ENCODE peak calls at places on chromosomes 5 and 9, in six cellular contexts. One of them, this sample, is unnamed. For H3K4me1, the result is how much of the 10 kb centered on the place peaks cover.

GRCh38 chr9:38363589-38363925 is 28.9 kb upstream of the ALDH1B1 start:
- DNase-seq in MM.1S: no peak
- DNase-seq in RWPE2: peak
- DNase-seq in heart left ventricle: no peak
- DNase-seq in left ventricle myocardium inferior: no peak
- DNase-seq in stomach: no peak
- DNase-seq in this sample: no peak

GRCh38 chr5:68505917-68506860 is 290.6 kb downstream of the PIK3R1 start:
- DNase-seq in MM.1S: no peak
- DNase-seq in RWPE2: no peak
- DNase-seq in heart left ventricle: no peak
- DNase-seq in left ventricle myocardium inferior: no peak
- DNase-seq in stomach: no peak
- DNase-seq in this sample: no peak

GRCh38 chr9:113456235-113456634 is 7.3 kb upstream of the RGS3 start:
- DNase-seq in MM.1S: no peak
- DNase-seq in RWPE2: no peak
- DNase-seq in heart left ventricle: no peak
- DNase-seq in left ventricle myocardium inferior: no peak
- DNase-seq in stomach: no peak
- DNase-seq in this sample: no peak

GRCh38 chr5:422323-423232 is 20.4 kb upstream of the EXOC3 start:
- DNase-seq in MM.1S: no peak
- DNase-seq in RWPE2: no peak
- DNase-seq in heart left ventricle: peak
- DNase-seq in left ventricle myocardium inferior: no peak
- DNase-seq in stomach: no peak
- DNase-seq in this sample: peak

GRCh38 chr9:98162638-98163037 is 29.8 kb downstream of the CORO2A start:
- DNase-seq in MM.1S: no peak
- DNase-seq in RWPE2: peak
- DNase-seq in heart left ventricle: no peak
- DNase-seq in left ventricle myocardium inferior: no peak
- DNase-seq in stomach: no peak
- DNase-seq in this sample: no peak

GRCh38 chr5:57915536-57915935 is 432.9 kb upstream of the ACTBL2 start:
- DNase-seq in MM.1S: no peak
- DNase-seq in RWPE2: no peak
- DNase-seq in heart left ventricle: no peak
- DNase-seq in left ventricle myocardium inferior: no peak
- DNase-seq in stomach: no peak
- DNase-seq in this sample: no peak

GRCh38 chr5:162128117-162128516 is 60.5 kb downstream of the GABRG2 start:
- DNase-seq in MM.1S: no peak
- DNase-seq in RWPE2: no peak
- DNase-seq in heart left ventricle: no peak
- DNase-seq in left ventricle myocardium inferior: no peak
- DNase-seq in stomach: no peak
- DNase-seq in this sample: no peak

GRCh38 chr5:106875591-106876297 is 795.0 kb downstream of the EFNA5 start:
- DNase-seq in MM.1S: peak
- DNase-seq in RWPE2: no peak
- DNase-seq in heart left ventricle: no peak
- DNase-seq in left ventricle myocardium inferior: no peak
- DNase-seq in stomach: no peak
- DNase-seq in this sample: no peak

GRCh38 chr9:18906656-18907395 is 126.2 kb downstream of the SAXO1 start:
- DNase-seq in MM.1S: no peak
- DNase-seq in RWPE2: no peak
- DNase-seq in heart left ventricle: no peak
- DNase-seq in left ventricle myocardium inferior: no peak
- DNase-seq in stomach: no peak
- DNase-seq in this sample: no peak

DNA sequence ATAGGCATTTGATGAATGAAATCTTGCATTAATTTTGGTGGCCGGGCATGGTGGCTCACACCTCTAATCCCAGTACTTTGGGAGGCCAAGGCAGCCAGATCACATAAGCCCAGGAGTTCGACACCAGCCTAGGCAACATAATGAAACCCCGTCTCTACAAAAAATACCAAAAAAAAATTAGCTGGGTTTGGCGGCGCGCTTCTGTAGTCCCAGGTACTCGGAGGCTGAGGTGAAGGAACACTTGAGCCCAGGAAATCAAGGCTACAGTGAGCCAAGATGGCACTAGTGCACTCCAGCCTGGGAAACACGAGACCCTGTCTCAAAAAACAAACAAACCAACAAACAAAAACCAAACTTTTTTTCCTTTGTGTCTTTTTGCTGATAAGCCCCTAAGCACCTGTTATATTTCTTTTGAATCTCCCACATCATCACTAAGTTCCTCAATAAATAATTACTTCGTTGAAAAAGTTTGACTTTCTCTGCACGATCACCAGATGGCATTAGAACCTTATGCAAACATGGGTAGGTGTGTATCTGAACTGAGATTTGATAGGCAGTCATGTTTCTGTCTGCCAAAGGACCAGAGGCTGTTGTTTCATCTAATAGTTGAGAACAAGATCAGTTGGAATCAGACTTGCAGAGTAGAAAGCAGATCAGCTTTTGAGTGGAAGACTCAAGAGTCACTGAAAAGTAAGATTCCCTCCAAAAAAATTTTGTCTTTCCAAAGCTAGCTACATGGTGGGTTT is 5.5 kb upstream of the MATR3 start:
- DNase-seq in MM.1S: peak
- DNase-seq in RWPE2: no peak
- DNase-seq in heart left ventricle: no peak
- DNase-seq in left ventricle myocardium inferior: no peak
- DNase-seq in stomach: no peak
- DNase-seq in this sample: no peak
- TF ChIP-seq CTCF in MM.1S: peak
- TF ChIP-seq CTCF in RWPE2: peak
- TF ChIP-seq CTCF in heart left ventricle: no peak
- TF ChIP-seq CTCF in left ventricle myocardium inferior: peak
- TF ChIP-seq CTCF in stomach: peak
- TF ChIP-seq CTCF in this sample: no peak

DNA sequence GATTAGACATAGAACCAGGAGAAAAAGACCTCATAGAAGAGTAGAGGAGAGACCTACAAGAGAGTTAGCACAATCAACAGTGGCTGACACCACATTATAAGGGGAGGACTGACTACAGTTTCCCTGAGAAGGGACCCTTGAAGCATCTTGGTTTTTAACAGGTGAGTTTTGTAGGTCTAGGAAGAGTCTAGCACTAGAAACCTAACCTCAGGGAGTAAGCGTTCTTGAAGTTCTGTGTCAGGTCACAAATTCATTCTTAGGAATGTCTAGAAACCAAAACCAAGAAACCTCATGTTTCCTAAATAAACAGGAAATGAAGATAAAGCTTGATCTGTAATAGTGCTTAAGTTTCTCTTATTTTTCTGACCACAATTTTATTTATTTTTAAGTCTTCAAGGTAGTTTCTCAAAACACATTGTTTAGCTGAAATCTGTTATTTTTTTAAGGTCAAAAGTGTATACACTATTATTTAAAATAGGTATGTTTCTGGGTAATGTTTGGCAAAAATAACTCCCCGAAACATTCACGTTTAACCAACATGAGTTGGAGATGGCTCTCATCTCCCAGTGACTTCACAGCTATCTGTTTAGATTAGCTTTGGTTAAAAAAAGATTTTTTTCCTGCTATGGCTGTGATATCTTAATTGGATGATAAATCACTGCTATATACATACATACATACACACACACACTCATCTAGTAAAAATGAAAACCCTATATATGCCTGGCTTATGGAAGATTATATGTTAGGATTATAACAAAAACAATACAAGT is 37.1 kb downstream of the MAP3K1 start:
- DNase-seq in MM.1S: peak
- DNase-seq in RWPE2: no peak
- DNase-seq in heart left ventricle: no peak
- DNase-seq in left ventricle myocardium inferior: no peak
- DNase-seq in stomach: no peak
- DNase-seq in this sample: no peak
- H3K4me1 ChIP-seq in MM.1S: half or more
- H3K4me1 ChIP-seq in RWPE2: under half
- H3K4me1 ChIP-seq in heart left ventricle: half or more
- H3K4me1 ChIP-seq in left ventricle myocardium inferior: half or more
- H3K4me1 ChIP-seq in stomach: under half
- H3K4me1 ChIP-seq in this sample: under half

GRCh38 chr5:180284161-180284560 is 7.7 kb downstream of the MAPK9 start:
- DNase-seq in MM.1S: no peak
- DNase-seq in RWPE2: peak
- DNase-seq in heart left ventricle: no peak
- DNase-seq in left ventricle myocardium inferior: no peak
- DNase-seq in stomach: no peak
- DNase-seq in this sample: no peak

GRCh38 chr5:180289433-180289832 is 2.5 kb downstream of the MAPK9 start:
- DNase-seq in MM.1S: no peak
- DNase-seq in RWPE2: no peak
- DNase-seq in heart left ventricle: no peak
- DNase-seq in left ventricle myocardium inferior: no peak
- DNase-seq in stomach: peak
- DNase-seq in this sample: no peak

GRCh38 chr5:180287868-180288267 is 4.0 kb downstream of the MAPK9 start:
- DNase-seq in MM.1S: no peak
- DNase-seq in RWPE2: no peak
- DNase-seq in heart left ventricle: no peak
- DNase-seq in left ventricle myocardium inferior: no peak
- DNase-seq in stomach: no peak
- DNase-seq in this sample: no peak

GRCh38 chr5:180289966-180290365 is 1.9 kb downstream of the MAPK9 start:
- DNase-seq in MM.1S: no peak
- DNase-seq in RWPE2: no peak
- DNase-seq in heart left ventricle: no peak
- DNase-seq in left ventricle myocardium inferior: no peak
- DNase-seq in stomach: no peak
- DNase-seq in this sample: no peak

DNA sequence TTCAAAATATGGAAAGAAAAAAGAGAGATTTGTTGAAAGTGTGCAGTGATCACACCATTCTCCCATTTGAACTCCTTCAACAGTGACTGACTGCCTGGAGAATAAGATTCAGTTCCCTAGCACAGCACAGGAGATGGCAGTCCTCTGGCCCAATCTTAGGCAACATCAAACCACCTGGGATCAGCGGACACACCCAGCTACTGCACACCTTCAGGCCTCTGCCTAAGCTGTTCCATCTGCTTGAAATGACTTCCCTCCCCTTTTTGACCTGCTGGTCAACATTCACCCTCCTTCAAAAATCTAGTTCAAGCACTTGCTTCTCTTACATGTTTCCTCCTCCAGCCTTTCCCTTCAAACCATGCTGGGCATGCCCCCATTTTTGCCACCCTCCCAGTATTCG is 4.5 kb downstream of the MAPK9 start:
- DNase-seq in MM.1S: no peak
- DNase-seq in RWPE2: no peak
- DNase-seq in heart left ventricle: no peak
- DNase-seq in left ventricle myocardium inferior: no peak
- DNase-seq in stomach: no peak
- DNase-seq in this sample: no peak
- TF ChIP-seq CTCF in MM.1S: no peak
- TF ChIP-seq CTCF in RWPE2: no peak
- TF ChIP-seq CTCF in heart left ventricle: no peak
- TF ChIP-seq CTCF in left ventricle myocardium inferior: no peak
- TF ChIP-seq CTCF in stomach: no peak
- TF ChIP-seq CTCF in this sample: no peak

DNA sequence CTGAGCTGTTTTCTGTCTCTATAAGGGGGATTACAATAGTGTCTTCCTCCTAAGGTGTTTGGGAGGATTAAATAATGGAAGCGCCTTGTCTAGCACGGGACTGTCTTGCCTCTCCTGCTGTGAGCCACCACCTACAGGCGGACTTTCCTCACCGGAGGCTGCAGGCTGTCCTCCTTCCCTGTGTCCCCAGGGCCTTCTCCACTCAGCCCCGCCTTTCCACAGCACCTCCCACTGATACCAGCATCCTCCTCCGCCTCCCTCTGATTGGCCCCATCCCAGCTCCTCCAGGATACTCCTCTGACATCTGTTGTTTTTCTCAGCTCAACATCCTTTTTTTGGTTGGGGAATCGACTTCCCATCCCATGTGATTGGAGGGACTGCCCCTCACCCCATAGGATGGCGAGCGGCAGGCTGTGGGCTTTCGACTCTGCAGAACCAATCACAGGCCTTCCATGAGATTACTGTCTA is 851 bp upstream of the ZDHHC12 start:
- DNase-seq in MM.1S: peak
- DNase-seq in RWPE2: no peak
- DNase-seq in heart left ventricle: peak
- DNase-seq in left ventricle myocardium inferior: peak
- DNase-seq in stomach: peak
- DNase-seq in this sample: peak
- H3K4me1 ChIP-seq in MM.1S: under half
- H3K4me1 ChIP-seq in RWPE2: under half
- H3K4me1 ChIP-seq in heart left ventricle: under half
- H3K4me1 ChIP-seq in left ventricle myocardium inferior: under half
- H3K4me1 ChIP-seq in stomach: under half
- H3K4me1 ChIP-seq in this sample: under half

GRCh38 chr5:95741458-95741857 is 10.3 kb downstream of the RHOBTB3 start:
- DNase-seq in MM.1S: no peak
- DNase-seq in RWPE2: no peak
- DNase-seq in heart left ventricle: no peak
- DNase-seq in left ventricle myocardium inferior: no peak
- DNase-seq in stomach: no peak
- DNase-seq in this sample: no peak
- TF ChIP-seq CTCF in MM.1S: no peak
- TF ChIP-seq CTCF in RWPE2: no peak
- TF ChIP-seq CTCF in heart left ventricle: no peak
- TF ChIP-seq CTCF in left ventricle myocardium inferior: no peak
- TF ChIP-seq CTCF in stomach: no peak
- TF ChIP-seq CTCF in this sample: no peak

GRCh38 chr5:143143973-143144372 is 259.5 kb downstream of the NR3C1 start:
- DNase-seq in MM.1S: no peak
- DNase-seq in RWPE2: no peak
- DNase-seq in heart left ventricle: no peak
- DNase-seq in left ventricle myocardium inferior: no peak
- DNase-seq in stomach: no peak
- DNase-seq in this sample: no peak
- H3K4me1 ChIP-seq in MM.1S: under half
- H3K4me1 ChIP-seq in RWPE2: under half
- H3K4me1 ChIP-seq in heart left ventricle: under half
- H3K4me1 ChIP-seq in left ventricle myocardium inferior: half or more
- H3K4me1 ChIP-seq in stomach: under half
- H3K4me1 ChIP-seq in this sample: half or more

This sample was measured in tibial artery.